ENCODE peak calls at places on chromosome 15, in four cellular contexts. Y is T-cell, C is A172, M is nucleus accumbens. P is an unnamed sample.

GRCh38 chr15:57422113-57422754 is 45.9 kb downstream of the CGNL1 start:
- DNase-seq in Y (no peak), C (no peak), M (no peak), P (no peak)

GRCh38 chr15:62618432-62618831 is 424.1 kb upstream of the TPM1 start:
- DNase-seq in Y (no peak), C (peak), M (no peak), P (no peak)

GRCh38 chr15:78265752-78266224 is 1.4 kb downstream of the DNAJA4 start:
- DNase-seq in Y (no peak), C (peak), M (no peak), P (no peak)

GRCh38 chr15:66565731-66566130 is at the start of gene LCTL:
- DNase-seq in Y (no peak), C (peak), M (no peak), P (peak)

GRCh38 chr15:76286231-76286879 is 24.9 kb downstream of the ETFA start:
- DNase-seq in Y (peak), C (peak), M (no peak), P (no peak)

GRCh38 chr15:75727851-75728715 is 15.4 kb upstream of the CSPG4 start:
- DNase-seq in Y (peak), C (peak), M (peak), P (no peak)

GRCh38 chr15:62756995-62757360 is 285.6 kb upstream of the TPM1 start:
- DNase-seq in Y (no peak), C (no peak), M (no peak), P (no peak)

GRCh38 chr15:75840659-75841058 is 2.6 kb upstream of the UBE2Q2 start:
- DNase-seq in Y (no peak), C (peak), M (no peak), P (no peak)

GRCh38 chr15:88681610-88682221 is 42.9 kb downstream of the ISG20 start:
- DNase-seq in Y (no peak), C (no peak), M (peak), P (peak)

GRCh38 chr15:45648521-45649200 is 13.8 kb downstream of the SQOR start:
- DNase-seq in Y (no peak), C (peak), M (no peak), P (no peak)

GRCh38 chr15:83310521-83311456 is 26.3 kb upstream of the BNC1 start:
- DNase-seq in Y (no peak), C (no peak), M (no peak), P (no peak)

GRCh38 chr15:65044724-65045481 is at the start of gene SLC51B:
- DNase-seq in Y (no peak), C (no peak), M (no peak), P (no peak)

GRCh38 chr15:100788731-100789105 is 90.9 kb upstream of the ALDH1A3 start:
- DNase-seq in Y (no peak), C (no peak), M (no peak), P (no peak)

GRCh38 chr15:93235926-93236781 is 147.1 kb upstream of the RGMA start:
- DNase-seq in Y (no peak), C (no peak), M (no peak), P (no peak)

GRCh38 chr15:34650177-34650576 is 66.7 kb upstream of the GOLGA8B start:
- DNase-seq in Y (no peak), C (no peak), M (no peak), P (no peak)

GRCh38 chr15:54840999-54841398 is 355.7 kb downstream of the RSL24D1 start:
- DNase-seq in Y (no peak), C (no peak), M (no peak), P (no peak)